ENCODE peak calls at places on chromosomes 12 and 14, in ten cellular contexts. D is GM13976; K is fibroblast of the aortic adventitia; E is Daoy; I is stimulated activated CD4-positive, alpha-beta T cell treated with anti-CD3 and anti-CD28 coated beads, Interleukin-4, amount 100 ng/mL, for 48 hours; B is AG20443; Y is anterior cingulate cortex; A is spleen; M is activated naive CD4-positive, alpha-beta T cell treated with anti-CD3 and anti-CD28 coated beads, Interleukin-2, amount 10 ng/mL, durations not matched to agents 7 days and 5 days; T is DMS 273 treated with DMSO at 0.1 percent for 48 hours. C is an unnamed sample.

GRCh38 chr14:63492391-63492790 is 50.8 kb downstream of the PPP2R5E start:
- DNase-seq in T (no peak), D (no peak), I (no peak), K (peak; percentile 71), A (no peak), Y (no peak), B (peak; percentile 74), E (no peak), M (no peak), C (no peak)

GRCh38 chr12:29159690-29160089 is 10.6 kb downstream of the FAR2 start:
- DNase-seq in K (no peak), T (no peak), A (no peak), E (no peak), B (no peak), Y (no peak), M (no peak), D (no peak), I (no peak), C (no peak)

GRCh38 chr12:57280234-57281062 is 29.5 kb upstream of the STAC3 start:
- DNase-seq in I (peak; percentile 53), K (peak; percentile 93), T (no peak), B (peak; percentile 80), M (peak; percentile 77), D (peak; percentile 83), A (peak; percentile 86), Y (no peak), E (peak; percentile 93), C (no peak)

GRCh38 chr12:116171549-116171948 is 105.9 kb downstream of the MED13L start:
- DNase-seq in Y (no peak), A (no peak), B (no peak), M (no peak), D (no peak), T (no peak), E (peak; percentile 42), I (no peak), K (peak; percentile 59), C (no peak)

GRCh38 chr12:77488041-77488620 is 342.6 kb upstream of the NAV3 start:
- DNase-seq in E (no peak), M (no peak), T (no peak), D (no peak), K (peak; percentile 46), I (no peak), Y (no peak), A (no peak), B (peak; percentile 57), C (no peak)

GRCh38 chr14:58078068-58078467 is 73.9 kb downstream of the ARMH4 start:
- DNase-seq in D (no peak), T (no peak), Y (no peak), E (peak; percentile 68), M (no peak), K (peak; percentile 68), A (no peak), B (peak; percentile 78), I (no peak), C (no peak)

GRCh38 chr12:68733661-68734071 is 12.3 kb upstream of the SLC35E3 start:
- DNase-seq in E (peak; percentile 42), D (no peak), B (no peak), A (no peak), Y (no peak), I (no peak), K (peak; percentile 71), T (no peak), M (no peak), C (no peak)

GRCh38 chr14:44403194-44403593 is 103.9 kb downstream of the FSCB start:
- DNase-seq in D (no peak), K (no peak), A (no peak), M (no peak), I (no peak), E (no peak), B (no peak), T (no peak), Y (no peak), C (no peak)

GRCh38 chr14:72839753-72840390 is 54.0 kb downstream of the DPF3 start:
- DNase-seq in T (no peak), I (no peak), Y (no peak), A (no peak), K (no peak), B (no peak), E (no peak), D (no peak), M (no peak), C (no peak)

GRCh38 chr14:102421366-102422057 is 58.8 kb downstream of the TECPR2 start:
- DNase-seq in Y (no peak), D (no peak), K (no peak), E (no peak), M (no peak), B (no peak), I (no peak), A (no peak), T (no peak), C (no peak)

GRCh38 chr12:111767362-111768158 is 827 bp downstream of the ALDH2 start:
- DNase-seq in A (no peak), I (no peak), M (no peak), D (no peak), B (peak; percentile 48), K (peak; percentile 37), T (no peak), Y (peak; percentile 14), E (peak; percentile 69), C (no peak)

GRCh38 chr14:71666579-71667145 is 265.6 kb upstream of the RGS6 start:
- DNase-seq in I (no peak), K (no peak), B (no peak), E (no peak), A (no peak), Y (no peak), M (no peak), D (no peak), T (no peak), C (no peak)

GRCh38 chr12:113912761-113913295 is 53.3 kb downstream of the RBM19 start:
- DNase-seq in M (peak; percentile 66), Y (peak; percentile 65), I (peak; percentile 53), B (peak; percentile 85), T (no peak), A (peak; percentile 81), K (peak; percentile 80), E (peak; percentile 68), D (peak; percentile 81), C (peak; percentile 74)

GRCh38 chr14:77238356-77238755 is 32.6 kb downstream of the NGB start:
- DNase-seq in I (no peak), M (no peak), T (no peak), A (no peak), D (no peak), B (no peak), Y (no peak), E (no peak), K (no peak), C (peak; percentile 57)

GRCh38 chr12:113347107-113347506 is 11.3 kb upstream of the PLBD2 start:
- DNase-seq in D (no peak), M (no peak), Y (no peak), E (no peak), K (no peak), I (no peak), B (peak; percentile 2), T (no peak), A (no peak), C (no peak)

GRCh38 chr12:3542911-3543310 is 51.9 kb downstream of the PRMT8 start:
- DNase-seq in I (no peak), E (no peak), T (no peak), D (no peak), M (no peak), Y (no peak), B (no peak), K (no peak), A (no peak), C (no peak)

GRCh38 chr12:112163471-112164325 is 38.3 kb downstream of the TRAFD1 start:
- DNase-seq in A (peak; percentile 72), T (no peak), K (no peak), E (no peak), D (no peak), Y (no peak), B (no peak), M (no peak), I (no peak), C (no peak)

GRCh38 chr12:51460519-51460918 is 35.9 kb downstream of the SLC4A8 start:
- DNase-seq in I (no peak), B (no peak), E (no peak), Y (no peak), M (no peak), A (no peak), D (no peak), K (no peak), T (no peak), C (no peak)

GRCh38 chr14:62796431-62796830 is 248.8 kb downstream of the KCNH5 start:
- DNase-seq in K (no peak), A (no peak), I (no peak), T (no peak), E (no peak), D (no peak), M (no peak), Y (no peak), B (no peak), C (no peak)

GRCh38 chr12:56206373-56207166 is 15.2 kb downstream of the RNF41 start:
- DNase-seq in I (no peak), B (peak; percentile 62), A (peak; percentile 78), E (peak; percentile 56), D (peak; percentile 58), T (no peak), M (peak; percentile 65), K (peak; percentile 67), Y (peak; percentile 5), C (peak; percentile 44)

GRCh38 chr12:81800298-81801148 is 41.4 kb upstream of the PPFIA2 start:
- DNase-seq in Y (no peak), I (no peak), D (no peak), M (no peak), K (peak; percentile 1), T (no peak), B (no peak), A (no peak), E (no peak), C (no peak)

GRCh38 chr12:24479131-24479530 is 469.8 kb downstream of the BCAT1 start:
- DNase-seq in Y (no peak), T (no peak), M (no peak), D (no peak), A (no peak), E (no peak), B (no peak), K (no peak), I (no peak), C (no peak)

GRCh38 chr14:54000341-54000811 is 43.8 kb upstream of the BMP4 start:
- DNase-seq in M (no peak), T (no peak), K (peak; percentile 74), D (no peak), I (no peak), E (peak; percentile 60), B (peak; percentile 35), A (no peak), Y (no peak), C (no peak)

GRCh38 chr14:71588576-71589215 is 343.5 kb upstream of the RGS6 start:
- DNase-seq in A (no peak), E (no peak), I (no peak), Y (no peak), D (no peak), B (no peak), M (no peak), T (no peak), K (no peak), C (no peak)

GRCh38 chr14:103372552-103373304 is 12.5 kb upstream of the MARK3 start:
- DNase-seq in E (peak; percentile 97), T (no peak), D (no peak), K (peak; percentile 87), B (peak; percentile 94), A (no peak), Y (no peak), I (no peak), M (no peak), C (no peak)

GRCh38 chr14:74911704-74912103 is 11.4 kb downstream of the RPS6KL1 start:
- DNase-seq in M (no peak), K (no peak), D (peak; percentile 21), I (no peak), E (no peak), B (no peak), A (peak; percentile 31), Y (no peak), T (no peak), C (no peak)

C was measured in cerebellum.